ENCODE peak calls at places on chromosome 16, in ten cellular contexts. W is AG10803; Q is mucosa of descending colon; Z is endodermal cell; O is astrocyte of the cerebellum; N is fibroblast of pulmonary artery; X is CD8-positive, alpha-beta T cell; P is cardiac fibroblast; I is tibial nerve; R is fibroblast of mammary gland. C is an unnamed sample.

GRCh38 chr16:27084296-27085065 is 17.8 kb downstream of the C16orf82 start:
- DNase-seq in X (no peak), W (no peak), N (no peak), I (no peak), Q (no peak), R (no peak), P (no peak), O (no peak), Z (no peak), C (no peak)

GRCh38 chr16:86122681-86123342 is 223.8 kb downstream of the IRF8 start:
- DNase-seq in P (no peak), N (no peak), I (no peak), O (no peak), Z (peak), W (no peak), Q (no peak), R (no peak), X (no peak), C (no peak)

GRCh38 chr16:54171855-54172537 is 114.6 kb downstream of the IRX3 start:
- DNase-seq in W (peak), O (peak), Z (peak), I (no peak), R (peak), Q (no peak), P (peak), N (peak), X (no peak), C (no peak)

GRCh38 chr16:68264128-68265077 is at the start of gene SLC7A6:
- DNase-seq in I (peak), Z (peak), Q (peak), W (peak), R (peak), X (peak), N (peak), O (no peak), P (peak), C (no peak)

GRCh38 chr16:66523861-66524354 is 26.0 kb downstream of the TK2 start:
- DNase-seq in P (peak), X (peak), R (no peak), Q (no peak), Z (no peak), O (no peak), I (no peak), W (no peak), N (peak), C (no peak)

GRCh38 chr16:50669741-50670140 is 11.4 kb downstream of the SNX20 start:
- DNase-seq in I (no peak), N (no peak), Q (no peak), O (no peak), P (no peak), X (no peak), W (no peak), Z (no peak), R (no peak), C (no peak)

GRCh38 chr16:66660422-66661209 is 35.9 kb downstream of the CMTM4 start:
- DNase-seq in Z (peak), X (no peak), I (peak), R (peak), Q (no peak), W (peak), O (peak), P (peak), N (peak), C (peak)

GRCh38 chr16:70579648-70580630 is 56.3 kb downstream of the SF3B3 start:
- DNase-seq in Q (peak), P (no peak), O (no peak), R (no peak), Z (peak), W (no peak), I (no peak), N (no peak), X (no peak), C (no peak)

GRCh38 chr16:28897826-28898225 is 19.5 kb downstream of the ATP2A1 start:
- DNase-seq in O (no peak), W (no peak), N (no peak), I (no peak), Z (no peak), R (no peak), Q (no peak), X (no peak), P (no peak), C (no peak)

GRCh38 chr16:49454426-49455180 is 81.0 kb downstream of the C16orf78 start:
- DNase-seq in X (no peak), R (no peak), O (no peak), I (no peak), N (no peak), W (no peak), Q (no peak), P (no peak), Z (peak), C (no peak)

GRCh38 chr16:2971134-2971984 is 2.2 kb downstream of the PAQR4 start:
- DNase-seq in I (no peak), Z (no peak), O (no peak), Q (no peak), P (no peak), R (no peak), W (no peak), N (no peak), X (peak), C (no peak)

GRCh38 chr16:12646490-12647274 is 157.0 kb downstream of the CPPED1 start:
- DNase-seq in N (no peak), X (no peak), I (peak), P (no peak), R (peak), W (peak), Q (no peak), Z (no peak), O (no peak), C (peak)

GRCh38 chr16:65071371-65072311 is 50.2 kb downstream of the CDH11 start:
- DNase-seq in I (peak), X (no peak), O (no peak), P (peak), W (peak), Z (no peak), R (peak), N (peak), Q (no peak), C (no peak)

GRCh38 chr16:2077016-2077415 is 29.2 kb downstream of the TSC2 start:
- DNase-seq in R (no peak), Z (no peak), P (no peak), X (no peak), I (no peak), W (no peak), N (no peak), O (no peak), Q (no peak), C (no peak)

GRCh38 chr16:59356709-59357108 is 622.6 kb upstream of the GOT2 start:
- DNase-seq in P (no peak), Q (no peak), I (no peak), Z (peak), R (no peak), W (no peak), N (no peak), X (no peak), O (no peak), C (no peak)

GRCh38 chr16:4666537-4667202 is 26.7 kb upstream of the NUDT16L1 start:
- DNase-seq in Q (no peak), I (no peak), N (no peak), O (no peak), R (no peak), X (no peak), W (no peak), P (no peak), Z (no peak), C (no peak)

GRCh38 chr16:65538945-65539344 is 417.1 kb upstream of the CDH11 start:
- DNase-seq in N (peak), O (no peak), Z (no peak), X (no peak), I (no peak), W (peak), Q (no peak), R (peak), P (peak), C (no peak)

GRCh38 chr16:55057866-55058265 is 127.2 kb downstream of the IRX5 start:
- DNase-seq in R (no peak), X (no peak), N (no peak), Z (no peak), W (no peak), Q (no peak), I (no peak), O (no peak), P (no peak), C (no peak)

GRCh38 chr16:54174201-54174600 is 112.4 kb downstream of the IRX3 start:
- DNase-seq in I (no peak), P (no peak), N (no peak), O (no peak), Z (peak), X (no peak), Q (no peak), R (no peak), W (no peak), C (no peak)

GRCh38 chr16:80176114-80176513 is 364.7 kb upstream of the DYNLRB2 start:
- DNase-seq in R (peak), W (peak), P (peak), X (no peak), O (no peak), N (no peak), Q (no peak), I (no peak), Z (no peak), C (no peak)

GRCh38 chr16:80656731-80657150 is 115.9 kb downstream of the DYNLRB2 start:
- DNase-seq in W (peak), I (no peak), Q (no peak), Z (no peak), O (no peak), R (no peak), X (peak), N (no peak), P (no peak), C (no peak)

GRCh38 chr16:2466667-2467300 is 4.3 kb upstream of the NTN3 start:
- DNase-seq in Q (no peak), N (no peak), X (peak), R (no peak), P (no peak), Z (no peak), I (no peak), W (no peak), O (no peak), C (no peak)

GRCh38 chr16:1691956-1692355 is 13.9 kb downstream of the JPT2 start:
- DNase-seq in Q (no peak), O (no peak), X (no peak), W (peak), Z (no peak), P (peak), R (peak), I (no peak), N (peak), C (no peak)

GRCh38 chr16:22192261-22193133 is 13.6 kb upstream of the EEF2K start:
- DNase-seq in R (peak), Z (peak), P (peak), O (peak), I (peak), Q (peak), X (peak), W (peak), N (peak), C (peak)

GRCh38 chr16:19274178-19274797 is 11.2 kb upstream of the CLEC19A start:
- DNase-seq in R (no peak), W (no peak), N (no peak), I (no peak), Z (no peak), Q (no peak), X (no peak), O (no peak), P (no peak), C (no peak)

GRCh38 chr16:31464781-31465260 is 5.5 kb downstream of the ARMC5 start:
- DNase-seq in W (no peak), I (no peak), Q (peak), N (no peak), O (no peak), X (no peak), P (no peak), Z (no peak), R (no peak), C (no peak)

GRCh38 chr16:25093208-25094061 is 18.1 kb upstream of the LCMT1 start:
- DNase-seq in X (no peak), Q (no peak), R (no peak), Z (no peak), N (no peak), P (no peak), W (no peak), O (no peak), I (no peak), C (no peak)

GRCh38 chr16:86828202-86828601 is 249.9 kb downstream of the FOXL1 start:
- DNase-seq in Q (no peak), X (no peak), W (no peak), P (no peak), N (no peak), Z (no peak), R (no peak), I (no peak), O (no peak), C (no peak)

GRCh38 chr16:90081606-90081970 is 4.5 kb upstream of the PRDM7 start:
- DNase-seq in Q (no peak), O (no peak), W (no peak), X (no peak), R (no peak), I (no peak), Z (no peak), P (no peak), N (no peak), C (no peak)

GRCh38 chr16:12245923-12246290 is 269.4 kb downstream of the SNX29 start:
- DNase-seq in O (no peak), W (no peak), Z (no peak), P (no peak), X (no peak), N (no peak), I (no peak), R (no peak), Q (no peak), C (no peak)

GRCh38 chr16:12449795-12450194 is 353.9 kb downstream of the CPPED1 start:
- DNase-seq in Q (no peak), R (peak), O (no peak), W (no peak), X (no peak), I (no peak), Z (no peak), P (peak), N (no peak), C (no peak)

GRCh38 chr16:69741519-69741918 is 13.2 kb downstream of the NOB1 start:
- DNase-seq in O (no peak), X (no peak), W (no peak), Z (no peak), Q (no peak), R (peak), I (no peak), P (peak), N (peak), C (no peak)

GRCh38 chr16:4290236-4290830 is 17.5 kb upstream of the TFAP4 start:
- DNase-seq in W (peak), I (no peak), N (peak), Q (no peak), O (no peak), X (no peak), Z (peak), R (peak), P (peak), C (no peak)

DNA sequence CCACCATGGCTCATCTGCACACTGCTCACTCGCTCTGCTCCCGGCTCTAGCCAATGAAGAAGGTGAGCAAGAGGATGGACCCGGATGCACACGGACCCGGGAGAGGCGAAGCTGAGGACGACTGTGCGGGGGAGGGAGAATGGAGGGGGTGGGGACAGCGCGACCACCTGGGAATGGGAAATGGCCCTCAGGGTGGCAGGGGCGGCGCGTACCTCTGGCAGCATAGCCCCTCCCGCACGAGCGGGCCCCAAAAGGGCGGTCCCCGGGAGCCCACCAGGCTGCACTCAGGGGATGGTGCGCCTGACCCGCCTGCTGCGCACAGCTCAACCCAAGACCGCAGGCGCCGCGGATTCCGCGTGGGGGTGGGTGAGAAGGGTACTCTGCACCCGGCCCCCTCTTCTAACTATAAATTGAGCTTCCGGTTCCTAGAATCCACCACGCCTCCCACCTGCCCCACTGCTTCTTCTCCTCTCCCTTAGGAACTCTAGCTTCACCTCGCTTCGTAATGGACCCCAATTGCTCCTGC is 6.1 kb downstream of the MT1H start:
- DNase-seq in W (no peak), P (no peak), X (peak), N (no peak), Z (peak), I (no peak), O (no peak), Q (peak), R (no peak), C (no peak)
- H3K4me3 ChIP-seq in W (no peak), P (no peak), X (peak), N (peak), Z (peak), I (no peak), O (peak), Q (no peak), R (no peak), C (no peak)

GRCh38 chr16:14369734-14370598 is 260.1 kb downstream of the PARN start:
- DNase-seq in R (peak), I (no peak), W (peak), N (no peak), Q (peak), X (no peak), O (no peak), P (peak), Z (no peak), C (no peak)
- TF ChIP-seq CTCF in R (no peak), I (no peak), W (no peak), N (no peak), Q (no peak), X (no peak), O (no peak), P (no peak), Z (no peak), C (no peak)

GRCh38 chr16:83849434-83849833 is 41.7 kb downstream of the HSBP1 start:
- DNase-seq in R (no peak), Z (peak), I (no peak), Q (no peak), O (no peak), N (no peak), P (no peak), W (no peak), X (no peak), C (no peak)
- H3K4me3 ChIP-seq in R (no peak), Z (no peak), I (no peak), Q (no peak), O (no peak), N (no peak), P (no peak), W (no peak), X (no peak), C (no peak)

GRCh38 chr16:78474762-78475161 is 375.3 kb downstream of the WWOX start:
- DNase-seq in N (no peak), I (no peak), O (no peak), R (no peak), Q (no peak), X (no peak), P (no peak), Z (no peak), W (no peak), C (no peak)

GRCh38 chr16:78480588-78480987 is 381.1 kb downstream of the WWOX start:
- DNase-seq in O (no peak), N (no peak), W (no peak), Z (no peak), I (no peak), P (no peak), Q (no peak), R (no peak), X (no peak), C (no peak)

GRCh38 chr16:78483124-78483992 is 383.9 kb downstream of the WWOX start:
- DNase-seq in P (no peak), I (no peak), Z (no peak), W (no peak), Q (no peak), X (no peak), N (no peak), O (no peak), R (no peak), C (no peak)

GRCh38 chr16:78479723-78480122 is 380.3 kb downstream of the WWOX start:
- DNase-seq in X (no peak), N (no peak), Z (peak), R (no peak), W (no peak), I (no peak), O (no peak), Q (no peak), P (no peak), C (no peak)

GRCh38 chr16:78478267-78478821 is 378.9 kb downstream of the WWOX start:
- DNase-seq in X (no peak), N (no peak), I (no peak), R (peak), Z (peak), W (no peak), P (no peak), O (no peak), Q (no peak), C (no peak)
- TF ChIP-seq CTCF in X (no peak), N (no peak), I (peak), R (peak), Z (peak), W (peak), P (peak), O (peak), Q (no peak), C (no peak)

GRCh38 chr16:88381820-88382451 is 823 bp upstream of the ZNF469 start:
- DNase-seq in X (no peak), O (no peak), P (no peak), R (no peak), Z (no peak), W (no peak), Q (peak), I (no peak), N (no peak), C (no peak)

GRCh38 chr16:88385112-88385594 is 2.4 kb downstream of the ZNF469 start:
- DNase-seq in O (no peak), I (no peak), X (no peak), W (no peak), Q (no peak), Z (no peak), N (no peak), P (no peak), R (no peak), C (no peak)

GRCh38 chr16:88382491-88383400 is at the start of gene ZNF469:
- DNase-seq in X (no peak), W (peak), R (peak), O (no peak), N (peak), P (peak), Z (peak), Q (peak), I (no peak), C (no peak)

GRCh38 chr16:88384222-88385111 is 1.7 kb downstream of the ZNF469 start:
- DNase-seq in N (no peak), I (no peak), W (no peak), P (no peak), R (no peak), Z (no peak), X (no peak), O (no peak), Q (no peak), C (no peak)

GRCh38 chr16:88383401-88384221 is 852 bp downstream of the ZNF469 start:
- DNase-seq in P (peak), O (no peak), Q (peak), R (peak), I (no peak), W (peak), N (peak), X (no peak), Z (peak), C (peak)
- H3K4me3 ChIP-seq in P (peak), O (peak), Q (no peak), R (peak), I (peak), W (peak), N (peak), X (no peak), Z (no peak), C (peak)

C was measured in HFF-Myc.